ENCODE peak calls at places on chromosomes 3 and 15, in nine cellular contexts. H is GM12864, J is nephron progenitor cell, N is Peyer's patch, G is fibroblast of lung, O is right atrium auricular region, A is PC-3, D is A549, B is cardiac muscle cell. P is an unnamed sample.

GRCh38 chr3:49602877-49603411 is 48.7 kb downstream of the BSN start:
- DNase-seq in H (no peak), J (no peak), N (no peak), G (no peak), O (no peak), A (peak), D (no peak), B (no peak), P (no peak)

GRCh38 chr15:68658151-68658550 is 79.4 kb downstream of the CORO2B start:
- DNase-seq in H (no peak), J (no peak), N (no peak), G (no peak), O (no peak), A (no peak), D (no peak), B (no peak), P (no peak)

GRCh38 chr15:32730677-32731654 is 13.2 kb downstream of the GREM1 start:
- DNase-seq in H (no peak), J (peak), N (peak), G (peak), O (no peak), A (peak), D (no peak), B (peak), P (no peak)

GRCh38 chr3:188320757-188321156 is 166.8 kb downstream of the LPP start:
- DNase-seq in H (no peak), J (no peak), N (no peak), G (peak), O (no peak), A (peak), D (no peak), B (no peak), P (no peak)

GRCh38 chr15:72231847-72232461 is 964 bp upstream of the PKM start:
- DNase-seq in H (no peak), J (no peak), N (no peak), G (peak), O (no peak), A (peak), D (peak), B (peak), P (no peak)

GRCh38 chr3:114380233-114380645 is 86.4 kb downstream of the TIGIT start:
- DNase-seq in H (no peak), J (no peak), N (peak), G (peak), O (peak), A (no peak), D (peak), B (peak), P (no peak)

GRCh38 chr3:27758083-27758482 is 36.0 kb upstream of the EOMES start:
- DNase-seq in H (no peak), J (no peak), N (no peak), G (peak), O (no peak), A (peak), D (peak), B (peak), P (no peak)

GRCh38 chr15:27861171-27861570 is 237.9 kb downstream of the OCA2 start:
- DNase-seq in H (no peak), J (no peak), N (no peak), G (no peak), O (no peak), A (no peak), D (no peak), B (no peak), P (no peak)

GRCh38 chr3:70882104-70882503 is 569.7 kb upstream of the MDFIC2 start:
- DNase-seq in H (no peak), J (no peak), N (no peak), G (peak), O (no peak), A (peak), D (peak), B (peak), P (no peak)

GRCh38 chr15:70799667-70800450 is 36.5 kb upstream of the UACA start:
- DNase-seq in H (no peak), J (no peak), N (no peak), G (peak), O (no peak), A (peak), D (no peak), B (peak), P (no peak)

GRCh38 chr15:75198560-75199346 is 2.9 kb upstream of the C15orf39 start:
- DNase-seq in H (peak), J (no peak), N (no peak), G (peak), O (no peak), A (peak), D (peak), B (peak), P (peak)

GRCh38 chr3:183824761-183825379 is 507 bp downstream of the MAP6D1 start:
- DNase-seq in H (no peak), J (peak), N (peak), G (peak), O (no peak), A (peak), D (no peak), B (peak), P (no peak)

GRCh38 chr15:91118796-91119590 is 18.9 kb downstream of the SV2B start:
- DNase-seq in H (no peak), J (no peak), N (no peak), G (no peak), O (peak), A (no peak), D (no peak), B (no peak), P (no peak)

GRCh38 chr3:17901893-17902292 is 159.5 kb upstream of the TBC1D5 start:
- DNase-seq in H (peak), J (no peak), N (no peak), G (peak), O (no peak), A (no peak), D (no peak), B (no peak), P (no peak)

GRCh38 chr3:186746008-186746407 is 28.8 kb downstream of the KNG1 start:
- DNase-seq in H (peak), J (no peak), N (peak), G (peak), O (peak), A (no peak), D (peak), B (peak), P (no peak)

GRCh38 chr3:60036803-60037202 is 987.0 kb upstream of the CFAP20DC start:
- DNase-seq in H (no peak), J (no peak), N (no peak), G (no peak), O (no peak), A (no peak), D (no peak), B (no peak), P (no peak)

GRCh38 chr3:16380421-16380820 is 115.4 kb downstream of the OXNAD1 start:
- DNase-seq in H (no peak), J (no peak), N (no peak), G (no peak), O (no peak), A (no peak), D (no peak), B (no peak), P (no peak)

GRCh38 chr3:46659285-46659684 is 34.2 kb downstream of the ALS2CL start:
- DNase-seq in H (no peak), J (no peak), N (no peak), G (no peak), O (peak), A (peak), D (no peak), B (no peak), P (no peak)

GRCh38 chr15:44029940-44030568 is 165.0 kb downstream of the FRMD5 start:
- DNase-seq in H (no peak), J (no peak), N (no peak), G (peak), O (no peak), A (no peak), D (no peak), B (peak), P (no peak)

GRCh38 chr15:75054172-75054897 is 30.9 kb downstream of the PPCDC start:
- DNase-seq in H (no peak), J (no peak), N (peak), G (no peak), O (no peak), A (no peak), D (no peak), B (peak), P (no peak)

GRCh38 chr3:12193485-12194165 is 34.9 kb upstream of the TIMP4 start:
- DNase-seq in H (peak), J (no peak), N (no peak), G (peak), O (peak), A (peak), D (peak), B (peak), P (no peak)

GRCh38 chr3:196990654-196991053 is 22.0 kb upstream of the PIGZ start:
- DNase-seq in H (no peak), J (no peak), N (no peak), G (no peak), O (no peak), A (no peak), D (no peak), B (no peak), P (no peak)

GRCh38 chr3:156818890-156819289 is 7.3 kb upstream of the LEKR1 start:
- DNase-seq in H (no peak), J (no peak), N (no peak), G (peak), O (no peak), A (peak), D (peak), B (peak), P (no peak)

GRCh38 chr3:122149228-122149627 is 34.2 kb upstream of the CASR start:
- DNase-seq in H (no peak), J (no peak), N (no peak), G (no peak), O (no peak), A (no peak), D (no peak), B (no peak), P (no peak)

GRCh38 chr3:155323063-155323666 is 29.7 kb upstream of the STRIT1 start:
- DNase-seq in H (peak), J (peak), N (no peak), G (peak), O (no peak), A (peak), D (peak), B (peak), P (no peak)
- TF ChIP-seq CTCF in H (peak), J (peak), N (no peak), G (peak), O (peak), A (peak), D (peak), B (peak), P (peak)

GRCh38 chr15:56249080-56249479 is 5.4 kb upstream of the RFX7 start:
- DNase-seq in H (no peak), J (no peak), N (no peak), G (peak), O (no peak), A (peak), D (peak), B (peak), P (no peak)
- TF ChIP-seq CTCF in H (peak), J (no peak), N (no peak), G (peak), O (no peak), A (peak), D (peak), B (peak), P (no peak)

GRCh38 chr3:109018828-109019227 is 65.1 kb upstream of the GUCA1C start:
- DNase-seq in H (no peak), J (no peak), N (no peak), G (no peak), O (no peak), A (peak), D (peak), B (no peak), P (no peak)
- TF ChIP-seq CTCF in H (peak), J (no peak), N (no peak), G (peak), O (no peak), A (peak), D (peak), B (peak), P (no peak)

DNA sequence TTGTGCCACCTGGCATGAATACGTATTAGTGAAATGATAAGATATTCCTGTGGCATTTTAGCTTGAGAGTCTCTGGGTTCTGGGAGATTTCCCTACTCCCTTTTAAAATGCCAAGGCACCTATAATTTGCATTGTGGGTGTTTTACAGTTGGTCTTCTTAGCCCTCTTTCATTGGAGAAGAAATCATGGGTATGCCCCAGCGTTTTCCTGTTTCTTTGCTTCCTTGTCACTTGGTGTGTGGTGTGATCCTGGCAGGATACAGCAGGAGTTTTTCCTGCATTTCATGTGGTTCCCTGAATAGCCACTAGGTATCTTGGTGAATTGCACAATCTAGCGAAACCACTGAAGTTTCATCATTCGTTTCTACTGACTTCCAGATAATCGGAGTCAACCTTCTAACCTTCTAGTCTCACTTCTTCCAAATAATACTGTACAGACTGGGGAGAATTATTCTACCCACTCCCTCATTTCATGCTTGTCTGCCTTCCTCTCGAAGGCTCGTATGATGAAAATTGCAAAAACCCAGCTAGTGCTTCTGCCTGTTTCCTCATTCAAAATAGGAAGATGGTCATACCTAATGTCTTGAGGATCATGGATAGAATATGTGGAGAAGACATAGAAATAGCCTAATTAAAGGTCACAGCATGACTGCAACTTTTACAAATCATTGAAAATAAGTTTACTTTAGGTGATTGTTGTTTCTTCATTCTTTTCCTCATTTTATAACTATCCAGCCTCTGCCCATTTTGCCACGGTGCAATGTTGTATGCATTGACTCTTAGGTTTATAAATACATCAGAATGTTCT is 2.7 kb downstream of the BHLHE40 start:
- DNase-seq in H (no peak), J (no peak), N (no peak), G (peak), O (no peak), A (peak), D (peak), B (peak), P (no peak)
- TF ChIP-seq CTCF in H (peak), J (peak), N (peak), G (peak), O (no peak), A (peak), D (no peak), B (peak), P (peak)

DNA sequence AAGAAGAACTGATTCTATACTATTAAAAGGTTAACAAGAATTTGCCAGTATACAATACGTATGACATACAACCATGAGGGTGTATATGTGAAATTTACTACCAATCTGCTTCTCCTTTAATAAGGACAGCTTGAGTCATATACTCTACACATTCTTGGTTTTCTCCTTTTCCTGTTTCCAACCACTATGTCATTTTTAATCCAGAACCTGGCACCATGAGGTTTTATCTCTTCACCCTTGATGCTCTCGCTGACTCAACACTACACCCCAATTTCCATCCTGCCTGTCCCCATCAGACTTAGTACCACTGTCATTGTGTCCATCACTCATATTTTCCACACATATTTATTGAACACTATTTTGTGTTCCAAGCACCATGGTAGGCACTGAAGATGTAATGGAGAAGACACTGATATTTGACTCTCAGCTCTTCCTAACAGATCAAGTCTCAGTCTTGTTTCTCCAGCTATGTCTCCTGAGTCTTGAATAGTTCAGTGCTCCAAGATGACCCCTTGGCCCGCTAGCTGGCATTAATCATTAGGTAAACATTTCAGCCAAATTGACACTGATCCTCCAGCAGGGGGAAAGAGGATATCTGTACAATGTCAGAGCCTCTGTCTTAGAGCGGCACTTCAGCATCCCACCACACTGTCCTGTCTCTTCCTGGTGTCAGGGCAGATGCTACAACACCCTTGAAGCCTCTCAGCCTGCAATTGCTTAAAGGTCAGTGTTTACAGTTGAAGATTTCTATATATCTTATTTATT is 11.2 kb upstream of the COL8A1 start:
- DNase-seq in H (no peak), J (no peak), N (no peak), G (peak), O (no peak), A (peak), D (peak), B (no peak), P (no peak)
- TF ChIP-seq CTCF in H (no peak), J (no peak), N (no peak), G (peak), O (no peak), A (peak), D (no peak), B (no peak), P (no peak)

GRCh38 chr15:42736793-42737528 is at the start of gene CDAN1:
- DNase-seq in H (peak), J (peak), N (peak), G (peak), O (peak), A (peak), D (peak), B (peak), P (peak)

GRCh38 chr15:42736178-42736792 is 643 bp downstream of the CDAN1 start:
- DNase-seq in H (no peak), J (no peak), N (no peak), G (peak), O (no peak), A (peak), D (no peak), B (peak), P (no peak)

GRCh38 chr15:42735382-42736165 is 1.4 kb downstream of the CDAN1 start:
- DNase-seq in H (no peak), J (no peak), N (no peak), G (no peak), O (no peak), A (no peak), D (no peak), B (no peak), P (no peak)

GRCh38 chr15:42734076-42734672 is 2.8 kb downstream of the CDAN1 start:
- DNase-seq in H (no peak), J (no peak), N (no peak), G (no peak), O (no peak), A (no peak), D (no peak), B (no peak), P (no peak)

DNA sequence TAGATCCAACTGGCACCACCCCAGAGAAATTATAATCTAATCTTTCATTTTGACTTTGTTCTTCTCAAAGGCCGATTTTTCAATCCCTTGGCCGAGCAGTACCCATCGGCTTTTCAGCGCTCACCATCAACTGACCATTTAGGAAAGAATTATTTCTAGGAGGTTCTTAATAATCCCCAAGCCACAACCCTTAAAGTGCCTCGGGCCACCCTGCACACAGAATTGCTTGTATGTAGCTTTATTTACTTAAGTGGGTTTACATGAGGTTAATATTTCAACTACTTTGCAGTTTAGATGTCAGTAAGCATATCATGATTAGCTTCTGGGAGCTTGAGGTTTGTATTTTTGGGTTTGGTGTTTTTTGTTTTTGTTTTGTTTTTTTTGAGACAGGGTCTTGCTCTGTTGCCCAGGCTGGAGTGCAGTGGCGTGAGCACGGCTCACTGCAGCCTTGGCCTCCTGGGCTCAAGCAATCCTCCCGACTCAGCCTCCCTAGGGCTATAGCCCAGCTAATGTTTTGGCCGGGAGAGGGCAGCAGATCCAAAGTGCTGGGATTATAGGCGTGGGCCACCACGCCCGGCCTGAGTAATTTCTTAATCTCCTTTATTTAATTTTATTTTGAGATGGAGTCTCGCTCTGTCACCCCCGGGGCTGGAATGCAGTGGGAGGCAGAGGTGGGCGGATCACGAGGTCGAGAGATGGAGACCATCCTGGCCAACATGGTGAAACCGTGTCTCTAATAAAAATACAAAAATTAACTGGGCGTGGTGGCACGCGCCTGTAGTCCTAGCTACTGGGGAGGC is 801 bp upstream of the CDAN1 start:
- DNase-seq in H (no peak), J (no peak), N (no peak), G (no peak), O (no peak), A (peak), D (peak), B (no peak), P (no peak)
- TF ChIP-seq CTCF in H (no peak), J (no peak), N (no peak), G (no peak), O (no peak), A (peak), D (peak), B (peak), P (no peak)

DNA sequence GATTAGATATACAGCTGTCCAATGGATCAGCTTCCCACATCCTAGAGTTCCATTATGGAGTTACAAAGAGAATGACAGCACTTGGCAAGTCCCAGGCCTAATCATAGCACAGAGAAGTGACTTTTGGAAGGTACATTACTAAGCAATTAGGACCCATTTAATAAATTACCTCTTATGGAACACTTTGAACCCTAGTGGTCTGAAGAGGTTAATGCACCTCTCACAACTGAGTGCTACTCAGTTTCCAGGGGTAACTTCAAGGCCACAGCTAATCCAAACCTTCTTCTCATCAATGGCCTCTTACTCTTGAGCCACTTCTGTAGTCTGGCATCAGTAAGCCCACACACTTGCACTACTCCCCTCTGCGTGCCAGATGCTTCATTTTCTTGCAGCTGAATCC is 34.9 kb upstream of the MEIS2 start:
- DNase-seq in H (no peak), J (no peak), N (no peak), G (no peak), O (no peak), A (peak), D (no peak), B (no peak), P (no peak)
- TF ChIP-seq CTCF in H (peak), J (peak), N (no peak), G (peak), O (no peak), A (peak), D (no peak), B (peak), P (no peak)

P was measured in natural killer cell.